ENCODE peak calls at places on chromosomes 3 and 15, in six cellular contexts. V is Caco-2; K is gastrocnemius medialis; H is lower lobe of right lung; P is mucosa of descending colon; R is CD8-positive, alpha-beta T cell. U is an unnamed sample. For H3K36me3, the result is how much of the 10 kb centered on the place peaks cover.

GRCh38 chr15:74857082-74857655 is 14.2 kb upstream of the ULK3 start:
- DNase-seq in V (no peak), K (no peak), H (no peak), P (peak), R (no peak), U (no peak)

GRCh38 chr3:195899701-195900425 is 8.5 kb downstream of the TNK2 start:
- DNase-seq in V (no peak), K (no peak), H (peak), P (no peak), R (no peak), U (peak)

GRCh38 chr3:172604895-172605646 is 81.8 kb upstream of the TNFSF10 start:
- DNase-seq in V (no peak), K (no peak), H (no peak), P (no peak), R (no peak), U (no peak)

GRCh38 chr3:102179321-102180290 is 255.2 kb upstream of the ZPLD1 start:
- DNase-seq in V (no peak), K (no peak), H (no peak), P (no peak), R (no peak), U (no peak)

GRCh38 chr15:85854345-85855097 is 59.8 kb upstream of the KLHL25 start:
- DNase-seq in V (peak), K (no peak), H (no peak), P (no peak), R (peak), U (no peak)

GRCh38 chr3:150602426-150603089 is 563 bp upstream of the SELENOT start:
- DNase-seq in V (no peak), K (no peak), H (no peak), P (no peak), R (no peak), U (no peak)

GRCh38 chr3:5103743-5104142 is 18.3 kb upstream of the ARL8B start:
- DNase-seq in V (no peak), K (no peak), H (no peak), P (no peak), R (no peak), U (no peak)

GRCh38 chr3:157125101-157125500 is 34.8 kb downstream of the CCNL1 start:
- DNase-seq in V (no peak), K (no peak), H (no peak), P (no peak), R (no peak), U (no peak)

GRCh38 chr15:32029862-32030781 is at the start of gene CHRNA7:
- DNase-seq in V (peak), K (peak), H (peak), P (peak), R (no peak), U (peak)

GRCh38 chr15:56208185-56208584 is 35.5 kb downstream of the RFX7 start:
- DNase-seq in V (no peak), K (no peak), H (no peak), P (no peak), R (no peak), U (no peak)

GRCh38 chr3:28835751-28836150 is 445.1 kb upstream of the RBMS3 start:
- DNase-seq in V (no peak), K (no peak), H (peak), P (no peak), R (no peak), U (peak)

DNA sequence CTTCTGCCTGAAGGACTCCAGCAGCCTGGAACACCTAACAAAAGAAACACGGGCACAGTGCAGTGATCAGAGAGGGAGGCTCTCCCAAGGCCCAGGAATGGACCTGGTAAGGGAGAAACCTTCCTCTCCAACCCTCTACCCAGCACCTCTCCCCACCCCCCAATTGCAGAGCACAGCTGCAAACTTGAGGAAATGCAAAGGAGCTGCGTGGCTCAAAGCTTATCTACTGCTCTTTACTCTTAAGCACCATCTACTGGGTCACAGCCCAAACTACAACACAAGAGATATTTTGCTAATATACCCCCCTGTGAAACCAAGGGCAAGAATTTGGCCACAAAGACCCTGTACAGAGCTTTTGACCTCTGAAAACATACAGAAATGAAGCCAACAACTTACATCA is 328.3 kb downstream of the OXSM start:
- DNase-seq in V (peak), K (no peak), H (no peak), P (no peak), R (no peak), U (no peak)
- TF ChIP-seq CTCF in V (no peak), K (no peak), H (no peak), P (no peak), R (no peak), U (no peak)

DNA sequence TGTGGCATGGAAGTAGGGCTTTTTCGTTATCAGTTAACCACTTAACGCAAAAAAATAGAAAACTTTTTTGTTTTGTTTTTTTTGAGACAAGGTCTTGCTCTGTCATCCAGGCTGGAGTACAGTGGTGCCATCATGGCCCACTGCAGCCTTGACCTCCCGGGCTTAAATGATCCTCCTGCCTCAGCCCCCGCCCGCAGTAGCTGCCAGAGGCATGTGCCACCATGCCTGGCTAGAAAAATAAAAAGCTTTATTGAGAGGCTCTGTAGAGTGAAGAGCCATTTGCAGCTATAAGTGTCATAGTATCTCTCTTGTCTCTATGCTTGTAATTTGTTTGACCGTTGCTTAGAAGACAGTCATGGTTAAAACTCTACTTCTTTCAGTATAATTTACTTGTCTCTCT is 13.5 kb downstream of the PPP4R2 start:
- DNase-seq in V (no peak), K (no peak), H (no peak), P (no peak), R (no peak), U (no peak)
- H3K36me3 ChIP-seq in V (under half), K (under half), H (under half), P (under half), R (under half), U (under half)

DNA sequence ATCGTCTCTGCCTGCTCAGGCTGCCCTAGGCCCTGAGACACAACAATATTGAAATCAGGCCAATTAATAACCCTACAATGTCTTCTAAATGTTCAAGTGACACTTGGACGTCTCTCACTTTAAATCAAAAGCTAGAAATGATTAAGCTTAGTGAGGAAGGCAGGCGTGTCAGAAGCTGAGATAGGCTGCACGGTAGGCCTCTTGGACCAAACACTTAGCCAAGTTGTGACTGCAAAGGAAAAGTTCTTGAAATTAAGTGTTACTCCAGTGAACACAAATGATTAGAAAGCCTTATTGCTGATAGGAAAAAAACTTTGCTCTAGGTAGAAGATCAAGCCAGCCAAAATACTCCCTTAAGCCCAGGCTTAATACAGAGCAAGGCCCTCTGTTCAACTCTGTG is 2.2 kb downstream of the HPS3 start:
- DNase-seq in V (no peak), K (no peak), H (no peak), P (no peak), R (no peak), U (no peak)
- H3K4me3 ChIP-seq in V (no peak), K (no peak), H (peak), P (no peak), R (no peak), U (no peak)

GRCh38 chr3:169929830-169930519 is 18.6 kb downstream of the SAMD7 start:
- DNase-seq in V (no peak), K (no peak), H (no peak), P (no peak), R (no peak), U (no peak)
- TF ChIP-seq CTCF in V (no peak), K (no peak), H (no peak), P (no peak), R (no peak), U (no peak)

DNA sequence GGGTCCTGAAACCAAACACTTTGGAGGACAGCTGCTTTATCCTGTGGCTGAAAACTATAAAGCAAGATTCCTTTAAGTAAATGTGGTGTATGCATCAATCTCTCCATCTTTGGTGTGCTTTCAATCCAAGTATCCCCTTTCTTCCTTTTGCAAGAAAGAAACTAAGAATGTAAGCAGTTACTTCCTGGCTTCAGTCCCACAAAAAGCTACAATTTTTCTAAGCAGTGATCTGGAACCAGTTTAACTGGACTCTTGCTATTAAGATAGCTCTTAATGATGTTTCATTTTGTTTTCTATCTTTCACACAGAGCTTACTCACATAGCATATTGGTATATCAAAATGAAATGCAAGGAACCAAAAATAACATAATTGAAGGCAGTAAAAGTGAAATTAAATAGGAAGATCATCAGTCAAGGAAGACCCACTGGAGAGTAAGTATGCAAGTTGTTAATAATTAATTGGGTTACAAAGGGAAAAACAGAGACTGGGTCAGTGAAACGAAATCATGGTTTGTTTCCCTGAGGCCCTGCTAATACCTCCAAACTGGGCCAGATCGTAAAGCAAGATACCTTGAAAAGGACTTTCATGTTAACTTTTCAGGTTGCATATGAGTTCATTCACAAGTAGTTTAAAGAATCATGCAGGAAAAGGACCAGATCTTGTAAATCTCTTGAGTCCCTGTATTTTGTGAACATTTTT is 41.8 kb downstream of the GPR160 start:
- DNase-seq in V (peak), K (no peak), H (no peak), P (no peak), R (no peak), U (no peak)
- H3K36me3 ChIP-seq in V (under half), K (under half), H (under half), P (under half), R (under half), U (under half)

GRCh38 chr15:23566070-23567050 is 886 bp downstream of the MKRN3 start:
- DNase-seq in V (peak), K (no peak), H (no peak), P (no peak), R (peak), U (peak)
- H3K4me3 ChIP-seq in V (peak), K (peak), H (peak), P (no peak), R (peak), U (no peak)